ENCODE peak calls at places on chromosomes 5 and 9, in eight cellular contexts. One of them, this sample, is unnamed.
A peak's percentile ranks its signal among the peaks of the same experiment; 100 is the strongest.

GRCh38 chr9:124258765-124259272 is 1.1 kb downstream of the NEK6 start:
- DNase-seq in right lobe of liver: no peak
- DNase-seq in HCT116: no peak
- DNase-seq in esophagus squamous epithelium: no peak
- DNase-seq in A549: no peak
- DNase-seq in thyroid gland: no peak
- DNase-seq in lower leg skin: no peak
- DNase-seq in HepG2: peak; percentile 23
- DNase-seq in this sample: peak; percentile 36

GRCh38 chr9:127598839-127599549 is 13.1 kb upstream of the STXBP1 start:
- DNase-seq in lower leg skin: no peak
- DNase-seq in esophagus squamous epithelium: no peak
- DNase-seq in HCT116: no peak
- DNase-seq in thyroid gland: no peak
- DNase-seq in A549: no peak
- DNase-seq in HepG2: no peak
- DNase-seq in right lobe of liver: no peak
- DNase-seq in this sample: no peak

GRCh38 chr9:127393680-127394079 is 3.3 kb upstream of the SLC2A8 start:
- DNase-seq in HCT116: no peak
- DNase-seq in HepG2: no peak
- DNase-seq in lower leg skin: no peak
- DNase-seq in A549: no peak
- DNase-seq in esophagus squamous epithelium: no peak
- DNase-seq in thyroid gland: no peak
- DNase-seq in right lobe of liver: no peak
- DNase-seq in this sample: no peak

GRCh38 chr9:16207161-16207560 is 654.3 kb downstream of the CCDC171 start:
- DNase-seq in HepG2: no peak
- DNase-seq in A549: no peak
- DNase-seq in esophagus squamous epithelium: no peak
- DNase-seq in lower leg skin: no peak
- DNase-seq in HCT116: no peak
- DNase-seq in thyroid gland: no peak
- DNase-seq in right lobe of liver: no peak
- DNase-seq in this sample: no peak

GRCh38 chr9:29564564-29564963 is 1991.3 kb upstream of the C9orf72 start:
- DNase-seq in lower leg skin: no peak
- DNase-seq in right lobe of liver: no peak
- DNase-seq in HCT116: no peak
- DNase-seq in thyroid gland: no peak
- DNase-seq in HepG2: no peak
- DNase-seq in A549: no peak
- DNase-seq in esophagus squamous epithelium: no peak
- DNase-seq in this sample: no peak

GRCh38 chr5:125486634-125487033 is 740.2 kb upstream of the ZNF608 start:
- DNase-seq in esophagus squamous epithelium: no peak
- DNase-seq in right lobe of liver: no peak
- DNase-seq in thyroid gland: no peak
- DNase-seq in HCT116: no peak
- DNase-seq in HepG2: no peak
- DNase-seq in lower leg skin: no peak
- DNase-seq in A549: no peak
- DNase-seq in this sample: no peak

GRCh38 chr5:7910738-7911428 is 41.9 kb downstream of the MTRR start:
- DNase-seq in lower leg skin: no peak
- DNase-seq in A549: no peak
- DNase-seq in right lobe of liver: no peak
- DNase-seq in HepG2: no peak
- DNase-seq in esophagus squamous epithelium: no peak
- DNase-seq in HCT116: no peak
- DNase-seq in thyroid gland: no peak
- DNase-seq in this sample: no peak

GRCh38 chr5:29462261-29462660 is 1731.2 kb upstream of the CDH6 start:
- DNase-seq in esophagus squamous epithelium: no peak
- DNase-seq in A549: no peak
- DNase-seq in thyroid gland: no peak
- DNase-seq in HepG2: no peak
- DNase-seq in HCT116: no peak
- DNase-seq in lower leg skin: no peak
- DNase-seq in right lobe of liver: no peak
- DNase-seq in this sample: no peak

GRCh38 chr5:158783382-158783781 is 316.3 kb downstream of the EBF1 start:
- DNase-seq in HCT116: no peak
- DNase-seq in esophagus squamous epithelium: no peak
- DNase-seq in thyroid gland: no peak
- DNase-seq in lower leg skin: no peak
- DNase-seq in right lobe of liver: no peak
- DNase-seq in HepG2: no peak
- DNase-seq in A549: no peak
- DNase-seq in this sample: no peak

DNA sequence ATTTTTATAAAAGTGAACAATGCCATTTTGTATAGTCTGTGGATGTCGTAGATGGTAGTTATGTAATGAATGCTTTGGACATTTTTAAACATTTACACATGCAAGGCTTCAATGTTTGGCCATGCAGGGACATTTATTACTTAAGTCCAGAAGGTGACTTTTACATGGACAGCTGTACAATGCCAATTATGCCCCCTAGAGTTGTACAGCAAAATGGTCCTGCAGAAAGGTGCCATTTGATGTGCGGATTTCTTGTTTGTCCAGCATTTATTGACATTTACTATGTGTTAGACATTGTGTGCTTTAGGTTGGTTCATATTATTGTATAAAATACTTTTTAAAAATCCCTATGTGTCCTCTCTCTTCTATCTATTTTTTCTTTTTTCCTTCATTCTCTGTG is 22.5 kb upstream of the COMMD10 start:
- DNase-seq in A549: no peak
- DNase-seq in HCT116: no peak
- DNase-seq in lower leg skin: no peak
- DNase-seq in right lobe of liver: no peak
- DNase-seq in HepG2: peak; percentile 6
- DNase-seq in esophagus squamous epithelium: no peak
- DNase-seq in thyroid gland: no peak
- DNase-seq in this sample: no peak
- TF ChIP-seq POLR2A in A549: no peak
- TF ChIP-seq POLR2A in HCT116: no peak
- TF ChIP-seq POLR2A in lower leg skin: no peak
- TF ChIP-seq POLR2A in right lobe of liver: no peak
- TF ChIP-seq POLR2A in HepG2: no peak
- TF ChIP-seq POLR2A in esophagus squamous epithelium: no peak
- TF ChIP-seq POLR2A in thyroid gland: no peak
- TF ChIP-seq POLR2A in this sample: no peak

GRCh38 chr9:98085058-98085457 is 28.5 kb downstream of the NANS start:
- DNase-seq in lower leg skin: no peak
- DNase-seq in thyroid gland: no peak
- DNase-seq in right lobe of liver: no peak
- DNase-seq in HCT116: no peak
- DNase-seq in esophagus squamous epithelium: no peak
- DNase-seq in A549: no peak
- DNase-seq in HepG2: no peak
- DNase-seq in this sample: no peak
- TF ChIP-seq POLR2A in lower leg skin: no peak
- TF ChIP-seq POLR2A in thyroid gland: no peak
- TF ChIP-seq POLR2A in right lobe of liver: no peak
- TF ChIP-seq POLR2A in HCT116: no peak
- TF ChIP-seq POLR2A in esophagus squamous epithelium: no peak
- TF ChIP-seq POLR2A in A549: no peak
- TF ChIP-seq POLR2A in HepG2: no peak
- TF ChIP-seq POLR2A in this sample: no peak

GRCh38 chr9:4792572-4793411 is at the start of gene RCL1:
- DNase-seq in HepG2: peak; percentile 88
- DNase-seq in A549: peak; percentile 92
- DNase-seq in lower leg skin: peak; percentile 93
- DNase-seq in right lobe of liver: peak; percentile 98
- DNase-seq in HCT116: peak; percentile 82
- DNase-seq in esophagus squamous epithelium: peak; percentile 83
- DNase-seq in thyroid gland: peak; percentile 96
- DNase-seq in this sample: peak; percentile 92
- TF ChIP-seq POLR2A in HepG2: peak; percentile 72
- TF ChIP-seq POLR2A in A549: peak; percentile 69
- TF ChIP-seq POLR2A in lower leg skin: no peak
- TF ChIP-seq POLR2A in right lobe of liver: peak; percentile 85
- TF ChIP-seq POLR2A in HCT116: peak; percentile 85
- TF ChIP-seq POLR2A in esophagus squamous epithelium: peak; percentile 74
- TF ChIP-seq POLR2A in thyroid gland: no peak
- TF ChIP-seq POLR2A in this sample: peak; percentile 37

GRCh38 chr5:36726317-36726716 is 119.9 kb downstream of the SLC1A3 start:
- DNase-seq in right lobe of liver: no peak
- DNase-seq in HepG2: no peak
- DNase-seq in lower leg skin: no peak
- DNase-seq in A549: no peak
- DNase-seq in HCT116: no peak
- DNase-seq in thyroid gland: no peak
- DNase-seq in esophagus squamous epithelium: no peak
- DNase-seq in this sample: no peak

GRCh38 chr5:36723921-36724320 is 117.5 kb downstream of the SLC1A3 start:
- DNase-seq in thyroid gland: no peak
- DNase-seq in A549: no peak
- DNase-seq in HCT116: no peak
- DNase-seq in HepG2: no peak
- DNase-seq in lower leg skin: no peak
- DNase-seq in esophagus squamous epithelium: no peak
- DNase-seq in right lobe of liver: no peak
- DNase-seq in this sample: no peak

GRCh38 chr5:36722913-36723312 is 116.5 kb downstream of the SLC1A3 start:
- DNase-seq in HCT116: no peak
- DNase-seq in A549: no peak
- DNase-seq in esophagus squamous epithelium: no peak
- DNase-seq in HepG2: no peak
- DNase-seq in thyroid gland: no peak
- DNase-seq in lower leg skin: no peak
- DNase-seq in right lobe of liver: no peak
- DNase-seq in this sample: no peak

GRCh38 chr5:36726767-36727166 is 120.4 kb downstream of the SLC1A3 start:
- DNase-seq in A549: no peak
- DNase-seq in HCT116: no peak
- DNase-seq in thyroid gland: no peak
- DNase-seq in esophagus squamous epithelium: no peak
- DNase-seq in HepG2: no peak
- DNase-seq in right lobe of liver: no peak
- DNase-seq in lower leg skin: no peak
- DNase-seq in this sample: no peak

GRCh38 chr5:36724429-36725332 is 118.3 kb downstream of the SLC1A3 start:
- DNase-seq in HCT116: no peak
- DNase-seq in A549: peak; percentile 25
- DNase-seq in HepG2: no peak
- DNase-seq in right lobe of liver: peak; percentile 70
- DNase-seq in thyroid gland: no peak
- DNase-seq in lower leg skin: peak; percentile 36
- DNase-seq in esophagus squamous epithelium: peak; percentile 23
- DNase-seq in this sample: peak; percentile 30
- TF ChIP-seq POLR2A in HCT116: no peak
- TF ChIP-seq POLR2A in A549: no peak
- TF ChIP-seq POLR2A in HepG2: no peak
- TF ChIP-seq POLR2A in right lobe of liver: no peak
- TF ChIP-seq POLR2A in thyroid gland: no peak
- TF ChIP-seq POLR2A in lower leg skin: no peak
- TF ChIP-seq POLR2A in esophagus squamous epithelium: peak; percentile 28
- TF ChIP-seq POLR2A in this sample: no peak

DNA sequence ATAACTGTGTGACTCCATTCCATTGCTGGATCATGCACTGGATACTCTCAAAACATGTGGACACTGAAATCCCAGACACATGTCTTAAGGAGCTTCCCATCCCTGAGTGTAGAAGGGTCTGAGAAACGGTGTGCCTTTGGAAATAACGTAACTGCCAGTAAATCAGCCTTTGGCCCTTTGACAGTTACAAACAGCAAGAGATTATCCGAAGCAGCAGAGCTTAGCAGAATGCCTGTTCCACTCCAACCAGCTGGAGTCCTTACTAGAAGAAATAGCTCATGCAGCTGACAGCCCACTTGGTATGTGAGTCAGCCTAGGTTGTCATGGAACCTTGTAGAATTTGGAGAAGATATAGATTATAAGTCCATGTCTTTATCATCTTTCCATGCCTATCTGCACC is 7.0 kb downstream of the TMEM252 start:
- DNase-seq in HepG2: no peak
- DNase-seq in thyroid gland: no peak
- DNase-seq in right lobe of liver: no peak
- DNase-seq in esophagus squamous epithelium: no peak
- DNase-seq in HCT116: no peak
- DNase-seq in A549: no peak
- DNase-seq in lower leg skin: no peak
- DNase-seq in this sample: no peak
- TF ChIP-seq POLR2A in HepG2: no peak
- TF ChIP-seq POLR2A in thyroid gland: no peak
- TF ChIP-seq POLR2A in right lobe of liver: no peak
- TF ChIP-seq POLR2A in esophagus squamous epithelium: no peak
- TF ChIP-seq POLR2A in HCT116: no peak
- TF ChIP-seq POLR2A in A549: no peak
- TF ChIP-seq POLR2A in lower leg skin: no peak
- TF ChIP-seq POLR2A in this sample: no peak

This sample was measured in H54.